ENCODE peak calls at places on chromosomes 13 and 19, in five cellular contexts. Q is K562, V is GM23248, H is SJSA1, I is lung. C is an unnamed sample.

GRCh38 chr19:19510432-19510831 is 4.9 kb downstream of the TSSK6 start:
- DNase-seq in I (no peak), V (peak; percentile 16), Q (no peak), H (no peak), C (no peak)

GRCh38 chr13:27440408-27440807 is 10.0 kb downstream of the MTIF3 start:
- DNase-seq in Q (no peak), H (no peak), I (no peak), V (no peak), C (no peak)

GRCh38 chr13:20964904-20965303 is 62.4 kb upstream of the XPO4 start:
- DNase-seq in H (no peak), I (no peak), Q (no peak), V (peak; percentile 64), C (no peak)

GRCh38 chr13:69776937-69777336 is 330.7 kb upstream of the ATXN8OS start:
- DNase-seq in Q (no peak), V (no peak), H (no peak), I (no peak), C (no peak)

GRCh38 chr13:35909837-35910236 is 221.3 kb downstream of the DCLK1 start:
- DNase-seq in Q (no peak), H (no peak), I (no peak), V (no peak), C (no peak)

GRCh38 chr19:52963229-52963760 is 614 bp upstream of the ZNF816 start:
- DNase-seq in H (no peak), I (no peak), V (no peak), Q (no peak), C (no peak)

GRCh38 chr19:33906578-33907335 is 110.1 kb downstream of the KCTD15 start:
- DNase-seq in I (no peak), V (peak; percentile 35), Q (no peak), H (no peak), C (peak; percentile 7)

GRCh38 chr19:7869910-7870511 is 4.2 kb downstream of the PRR36 start:
- DNase-seq in V (peak; percentile 37), I (no peak), H (no peak), Q (peak; percentile 96), C (no peak)

GRCh38 chr19:58569191-58569942 is 3.8 kb downstream of the MZF1 start:
- DNase-seq in V (no peak), I (no peak), H (no peak), Q (no peak), C (no peak)

GRCh38 chr13:26074706-26075105 is 22.9 kb upstream of the SHISA2 start:
- DNase-seq in H (peak; percentile 70), V (peak; percentile 26), I (no peak), Q (no peak), C (no peak)

GRCh38 chr13:43284162-43284561 is 260.8 kb downstream of the DNAJC15 start:
- DNase-seq in I (no peak), H (peak; percentile 69), V (peak; percentile 73), Q (no peak), C (no peak)

GRCh38 chr13:44759222-44759721 is 183.1 kb upstream of the TSC22D1 start:
- DNase-seq in H (no peak), Q (no peak), I (no peak), V (peak; percentile 16), C (peak; percentile 5)

GRCh38 chr13:99015606-99016520 is 38.0 kb upstream of the DOCK9 start:
- DNase-seq in Q (no peak), V (peak; percentile 35), I (no peak), H (no peak), C (no peak)

GRCh38 chr13:44212633-44213387 is 160.8 kb upstream of the SERP2 start:
- DNase-seq in V (peak; percentile 45), I (no peak), H (no peak), Q (no peak), C (no peak)

GRCh38 chr19:55598719-55599467 is 424 bp downstream of the FIZ1 start:
- DNase-seq in Q (peak; percentile 93), H (peak; percentile 99), V (peak; percentile 95), I (peak; percentile 96), C (peak; percentile 95)

GRCh38 chr19:51751655-51752054 is at the start of gene FPR1:
- DNase-seq in I (no peak), V (no peak), H (no peak), Q (no peak), C (peak; percentile 30)

GRCh38 chr13:57314897-57315520 is 148.0 kb downstream of the PRR20E start:
- DNase-seq in I (no peak), Q (no peak), V (no peak), H (no peak), C (no peak)

GRCh38 chr19:42634409-42635232 is 39.9 kb upstream of the CEACAM8 start:
- DNase-seq in Q (peak; percentile 63), V (peak; percentile 68), I (no peak), H (peak; percentile 34), C (no peak)

GRCh38 chr13:81872581-81872980 is 1531.7 kb upstream of the SPRY2 start:
- DNase-seq in I (no peak), H (no peak), Q (no peak), V (no peak), C (no peak)

GRCh38 chr19:48393559-48394330 is at the start of gene GRIN2D:
- DNase-seq in H (no peak), Q (peak; percentile 49), I (no peak), V (peak; percentile 68), C (no peak)

GRCh38 chr19:57675881-57676280 is 5.9 kb upstream of the ZNF551 start:
- DNase-seq in V (peak; percentile 91), Q (no peak), H (no peak), I (no peak), C (no peak)

GRCh38 chr13:113785051-113786010 is 26.3 kb downstream of the TMEM255B start:
- DNase-seq in V (peak; percentile 81), H (peak; percentile 69), I (no peak), Q (no peak), C (peak; percentile 77)

GRCh38 chr19:6551607-6552450 is 21.0 kb downstream of the TNFSF9 start:
- DNase-seq in Q (peak; percentile 74), H (peak; percentile 68), V (peak; percentile 35), I (no peak), C (no peak)

GRCh38 chr13:64078480-64078936 is 2662.9 kb upstream of the PCDH20 start:
- DNase-seq in V (no peak), Q (no peak), H (no peak), I (no peak), C (no peak)

GRCh38 chr19:51461723-51462161 is 3.5 kb upstream of the SIGLEC8 start:
- DNase-seq in V (no peak), Q (no peak), H (no peak), I (no peak), C (no peak)

GRCh38 chr13:29753593-29754485 is 96.6 kb downstream of the UBL3 start:
- DNase-seq in H (peak; percentile 65), Q (no peak), V (peak; percentile 63), I (no peak), C (no peak)

GRCh38 chr13:26020536-26021290 is 31.1 kb downstream of the SHISA2 start:
- DNase-seq in V (no peak), H (no peak), I (no peak), Q (no peak), C (no peak)

GRCh38 chr13:75217949-75218348 is 264.0 kb downstream of the TBC1D4 start:
- DNase-seq in Q (no peak), H (no peak), V (peak; percentile 57), I (no peak), C (no peak)

GRCh38 chr19:13881692-13882418 is 4.9 kb downstream of the NANOS3 start:
- DNase-seq in V (peak; percentile 85), H (no peak), I (no peak), Q (no peak), C (no peak)

GRCh38 chr19:7393459-7393858 is 44.7 kb downstream of the ARHGEF18 start:
- DNase-seq in Q (no peak), V (no peak), I (no peak), H (no peak), C (no peak)

GRCh38 chr19:4911786-4912672 is 2.7 kb downstream of the UHRF1 start:
- DNase-seq in H (peak; percentile 94), I (peak; percentile 70), Q (peak; percentile 71), V (peak; percentile 100), C (peak; percentile 99)

GRCh38 chr13:73231456-73231855 is 172.7 kb downstream of the KLF5 start:
- DNase-seq in V (no peak), Q (no peak), I (no peak), H (no peak), C (no peak)

GRCh38 chr13:75762066-75762937 is 126.2 kb downstream of the LMO7 start:
- DNase-seq in Q (no peak), V (peak; percentile 73), H (no peak), I (peak; percentile 56), C (peak; percentile 26)

GRCh38 chr13:95552539-95553270 is at the start of gene CLDN10:
- DNase-seq in Q (no peak), H (no peak), I (no peak), V (no peak), C (no peak)

GRCh38 chr19:23118400-23118799 is 1.6 kb downstream of the ZNF730 start:
- DNase-seq in H (no peak), Q (no peak), V (no peak), I (no peak), C (no peak)

DNA sequence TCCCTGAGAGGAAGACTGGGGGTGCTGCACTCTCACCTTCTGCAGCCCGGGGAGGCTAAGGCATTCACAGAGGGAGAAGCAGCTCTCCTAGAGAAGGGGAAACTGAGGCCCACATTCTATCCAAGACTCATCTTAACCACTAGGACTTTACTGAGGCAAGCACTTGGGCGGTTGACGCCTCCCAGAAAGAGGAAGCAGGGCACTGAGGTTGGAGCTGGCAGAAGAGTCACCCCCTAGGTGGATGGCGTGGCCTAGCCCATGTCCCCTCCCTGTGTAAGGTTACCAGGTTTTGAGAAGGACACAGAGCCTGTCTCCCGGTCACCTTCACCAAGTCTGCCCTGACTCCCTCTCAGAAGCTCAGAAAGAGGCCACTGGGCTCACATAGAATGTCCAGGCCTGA is 2.7 kb downstream of the S1PR2 start:
- DNase-seq in V (no peak), Q (no peak), H (no peak), I (no peak), C (no peak)
- H3K4me1 ChIP-seq in V (peaks cover 10% of the 10 kb centered on the region), Q (peaks cover 41% of the 10 kb centered on the region), H (peaks cover 22% of the 10 kb centered on the region), I (no peaks in the 10 kb centered on the region), C (no peaks in the 10 kb centered on the region)

GRCh38 chr19:35125746-35126623 is 8.9 kb downstream of the LGI4 start:
- DNase-seq in V (no peak), H (no peak), Q (no peak), I (no peak), C (no peak)
- H3K4me1 ChIP-seq in V (peaks cover 12% of the 10 kb centered on the region), H (peaks cover 12% of the 10 kb centered on the region), Q (peaks cover 34% of the 10 kb centered on the region), I (peaks cover 5% of the 10 kb centered on the region), C (peaks cover 57% of the 10 kb centered on the region)

GRCh38 chr13:100811431-100811830 is 136.8 kb upstream of the TMTC4 start:
- DNase-seq in H (no peak), V (no peak), Q (no peak), I (no peak), C (no peak)
- H3K4me1 ChIP-seq in H (no peaks in the 10 kb centered on the region), V (no peaks in the 10 kb centered on the region), Q (no peaks in the 10 kb centered on the region), I (no peaks in the 10 kb centered on the region), C (peaks cover 9% of the 10 kb centered on the region)

GRCh38 chr19:46900341-46900740 is 39.5 kb downstream of the ARHGAP35 start:
- DNase-seq in V (no peak), Q (no peak), I (no peak), H (no peak), C (no peak)
- H3K4me1 ChIP-seq in V (peaks cover 49% of the 10 kb centered on the region), Q (peaks cover 3% of the 10 kb centered on the region), I (peaks cover 32% of the 10 kb centered on the region), H (peaks cover 42% of the 10 kb centered on the region), C (peaks cover 65% of the 10 kb centered on the region)

GRCh38 chr13:109154146-109154545 is 524.7 kb downstream of the MYO16 start:
- DNase-seq in H (no peak), I (no peak), V (no peak), Q (no peak), C (no peak)
- H3K4me1 ChIP-seq in H (peaks cover 82% of the 10 kb centered on the region), I (peaks cover 7% of the 10 kb centered on the region), V (peaks cover 25% of the 10 kb centered on the region), Q (no peaks in the 10 kb centered on the region), C (peaks cover 76% of the 10 kb centered on the region)

GRCh38 chr19:18484992-18485391 is 36.9 kb downstream of the ELL start:
- DNase-seq in I (no peak), H (no peak), V (no peak), Q (peak; percentile 47), C (no peak)
- H3K4me1 ChIP-seq in I (peaks cover 13% of the 10 kb centered on the region), H (peaks cover 48% of the 10 kb centered on the region), V (peaks cover 44% of the 10 kb centered on the region), Q (peaks cover 79% of the 10 kb centered on the region), C (peaks cover 30% of the 10 kb centered on the region)

C was measured in keratinocyte.